ENCODE peak calls at places on chromosomes 2 and 18, in four cellular contexts. H, U, E and T are unnamed samples.

GRCh38 chr2:112053917-112054846 is 887 bp upstream of the TMEM87B start:
- DNase-seq in H (peak), U (peak), E (peak), T (peak)

GRCh38 chr2:210584834-210585233 is 28.4 kb downstream of the CPS1 start:
- DNase-seq in U (no peak), H (no peak), E (no peak), T (no peak)

GRCh38 chr18:7233398-7233797 is 2.5 kb downstream of the LRRC30 start:
- DNase-seq in U (no peak), H (no peak), E (no peak), T (no peak)

GRCh38 chr2:68589963-68590362 is 53.4 kb upstream of the PROKR1 start:
- DNase-seq in U (no peak), H (no peak), E (no peak), T (no peak)

GRCh38 chr2:39837856-39838453 is 58.9 kb upstream of the THUMPD2 start:
- DNase-seq in H (peak), U (no peak), E (peak), T (peak)

GRCh38 chr2:16773080-16773713 is 107.6 kb upstream of the CYRIA start:
- DNase-seq in E (peak), H (peak), U (no peak), T (peak)

GRCh38 chr18:29176681-29177080 is 999.8 kb upstream of the CDH2 start:
- DNase-seq in E (no peak), U (no peak), H (no peak), T (no peak)

GRCh38 chr2:120283649-120284048 is 31.0 kb downstream of the RALB start:
- DNase-seq in E (no peak), U (no peak), H (no peak), T (no peak)

GRCh38 chr2:65392609-65393008 is 39.8 kb downstream of the SPRED2 start:
- DNase-seq in E (no peak), U (no peak), H (no peak), T (no peak)

GRCh38 chr2:26969089-26969844 is 1.2 kb upstream of the MAPRE3 start:
- DNase-seq in U (no peak), H (no peak), E (no peak), T (no peak)

GRCh38 chr18:79517322-79517721 is 121.6 kb downstream of the NFATC1 start:
- DNase-seq in E (no peak), U (no peak), H (peak), T (no peak)

GRCh38 chr2:227414846-227415245 is 27.1 kb upstream of the SCYGR1 start:
- DNase-seq in H (no peak), E (no peak), U (no peak), T (no peak)

GRCh38 chr2:43459455-43459854 is 136.4 kb downstream of the THADA start:
- DNase-seq in H (no peak), E (no peak), U (no peak), T (no peak)

GRCh38 chr2:40680547-40680946 is 228.7 kb upstream of the SLC8A1 start:
- DNase-seq in U (no peak), H (no peak), E (no peak), T (no peak)

GRCh38 chr18:70249118-70249517 is 39.7 kb upstream of the SOCS6 start:
- DNase-seq in U (no peak), E (no peak), H (no peak), T (no peak)

GRCh38 chr2:47274054-47274779 is 119.1 kb upstream of the STPG4 start:
- DNase-seq in U (no peak), H (no peak), E (peak), T (no peak)

GRCh38 chr2:27281855-27282559 is at the start of gene TRIM54:
- DNase-seq in E (no peak), U (no peak), H (no peak), T (no peak)

GRCh38 chr2:180516204-180516603 is 464.2 kb upstream of the UBE2E3 start:
- DNase-seq in H (peak), E (no peak), U (no peak), T (no peak)

GRCh38 chr18:13566941-13567762 is 159.2 kb downstream of the FAM210A start:
- DNase-seq in U (peak), E (no peak), H (peak), T (peak)

GRCh38 chr2:3172265-3172935 is 205.2 kb downstream of the EIPR1 start:
- DNase-seq in E (no peak), U (no peak), H (no peak), T (no peak)

GRCh38 chr2:213766465-213766891 is 482.2 kb downstream of the SPAG16 start:
- DNase-seq in H (peak), U (no peak), E (no peak), T (no peak)

GRCh38 chr2:69945447-69945846 is 16.0 kb downstream of the ASPRV1 start:
- DNase-seq in H (no peak), E (no peak), U (peak), T (peak)

GRCh38 chr2:6917761-6918421 is 679 bp downstream of the RNF144A start:
- DNase-seq in H (no peak), U (no peak), E (no peak), T (no peak)

GRCh38 chr2:117470311-117471095 is 344.0 kb upstream of the DDX18 start:
- DNase-seq in E (no peak), H (peak), U (no peak), T (peak)

GRCh38 chr2:240478346-240479110 is 43.1 kb downstream of the GPC1 start:
- DNase-seq in E (no peak), H (no peak), U (no peak), T (no peak)

GRCh38 chr2:174076948-174077347 is 111.8 kb upstream of the SP3 start:
- DNase-seq in U (no peak), E (no peak), H (no peak), T (no peak)

GRCh38 chr18:62844850-62845643 is 129.7 kb downstream of the PHLPP1 start:
- DNase-seq in H (no peak), U (no peak), E (no peak), T (no peak)